ENCODE peak calls at places on chromosomes 6 and 20, in nine cellular contexts. K is GM23338, G is K562, H is neural progenitor cell, X is H9, C is fibroblast of lung, D is OCI-LY7, U is HepG2, E is endothelial cell of umbilical vein. P is an unnamed sample.
A peak's percentile ranks its signal among the peaks of the same experiment; 100 is the strongest.

GRCh38 chr20:45311589-45312211 is 3.6 kb upstream of the MATN4 start:
- DNase-seq in D (peak; percentile 25), H (peak; percentile 85), G (peak; percentile 81), C (peak; percentile 38), U (peak; percentile 33), E (peak; percentile 37), K (peak; percentile 95), X (peak; percentile 91), P (peak; percentile 56)

GRCh38 chr6:46191961-46192360 is 21.2 kb upstream of the ENPP5 start:
- DNase-seq in E (no peak), K (no peak), D (no peak), C (peak; percentile 68), G (no peak), H (no peak), U (no peak), X (no peak), P (no peak)

GRCh38 chr6:44190712-44191111 is 26.0 kb upstream of the MYMX start:
- DNase-seq in H (no peak), C (no peak), X (no peak), G (no peak), U (no peak), D (no peak), E (no peak), K (no peak), P (no peak)

GRCh38 chr6:85669735-85670194 is 27.1 kb upstream of the SYNCRIP start:
- DNase-seq in U (no peak), E (peak; percentile 28), G (no peak), D (peak; percentile 57), X (peak; percentile 54), K (peak; percentile 71), H (no peak), C (peak; percentile 31), P (no peak)

GRCh38 chr20:45288860-45289259 is 17.8 kb upstream of the RBPJL start:
- DNase-seq in E (no peak), D (no peak), X (no peak), G (no peak), H (no peak), U (no peak), C (no peak), K (no peak), P (no peak)

GRCh38 chr20:57629976-57630525 is 9.8 kb upstream of the ZBP1 start:
- DNase-seq in K (no peak), G (no peak), H (no peak), U (no peak), C (no peak), X (no peak), D (no peak), E (no peak), P (no peak)

GRCh38 chr6:166025149-166025898 is 142.3 kb downstream of the TBXT start:
- DNase-seq in E (no peak), H (no peak), X (no peak), K (no peak), C (peak; percentile 65), D (no peak), U (no peak), G (no peak), P (no peak)

GRCh38 chr20:19764207-19764606 is 6.1 kb downstream of the RIN2 start:
- DNase-seq in G (no peak), U (no peak), C (no peak), H (no peak), D (no peak), X (no peak), K (no peak), E (no peak), P (no peak)

GRCh38 chr6:157144861-157145260 is 178.5 kb downstream of the TMEM242 start:
- DNase-seq in C (no peak), K (no peak), X (no peak), G (no peak), D (no peak), E (peak; percentile 43), U (no peak), H (no peak), P (no peak)
- H3K4me1 ChIP-seq in C (peaks cover 41% of the 10 kb centered on the region), K (peaks cover 30% of the 10 kb centered on the region), X (peaks cover 4% of the 10 kb centered on the region), G (no peaks in the 10 kb centered on the region), D (no peaks in the 10 kb centered on the region), E (peaks cover 49% of the 10 kb centered on the region), U (no peaks in the 10 kb centered on the region), H (peaks cover 32% of the 10 kb centered on the region), P (no peaks in the 10 kb centered on the region)

DNA sequence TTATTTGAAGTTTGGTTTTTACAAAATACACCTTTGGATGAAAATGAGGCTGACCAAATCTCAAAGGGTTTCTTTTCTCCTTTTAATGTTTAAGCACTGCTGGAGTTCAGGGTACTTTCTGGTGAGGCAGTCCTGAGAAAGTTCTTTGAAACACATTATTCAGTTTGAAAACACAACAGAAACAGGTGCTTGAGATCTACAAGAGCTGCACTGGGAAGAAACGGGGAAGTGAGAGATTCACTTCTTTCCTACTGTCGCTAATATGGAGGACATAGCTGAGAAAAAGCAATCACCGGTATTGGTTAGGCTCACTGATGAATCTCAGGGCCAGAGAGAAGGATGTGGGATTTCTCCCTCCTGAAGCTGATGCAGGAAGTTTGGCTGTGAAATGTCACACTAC is 22.9 kb upstream of the TMEM170B start:
- DNase-seq in U (no peak), E (no peak), K (no peak), D (peak; percentile 68), C (no peak), X (no peak), G (no peak), H (no peak), P (no peak)
- H2AFZ ChIP-seq in U (no peak overlapping the region), E (no peak overlapping the region), K (peak overlapping the region; percentile 40), D (peak overlapping the region; percentile 65), C (no peak overlapping the region), X (no peak overlapping the region), G (no peak overlapping the region), H (peak overlapping the region; percentile 83), P (no peak overlapping the region)

GRCh38 chr6:3372912-3373554 is 83.8 kb downstream of the SLC22A23 start:
- DNase-seq in D (no peak), E (no peak), G (no peak), K (no peak), C (no peak), H (no peak), X (no peak), U (peak; percentile 92), P (no peak)

GRCh38 chr6:3370361-3371221 is 86.3 kb downstream of the SLC22A23 start:
- DNase-seq in H (no peak), D (no peak), E (no peak), X (no peak), U (peak; percentile 91), C (no peak), K (peak; percentile 28), G (no peak), P (no peak)

GRCh38 chr6:3373597-3374203 is 83.2 kb downstream of the SLC22A23 start:
- DNase-seq in U (no peak), C (no peak), H (no peak), E (no peak), X (no peak), K (no peak), G (no peak), D (no peak), P (no peak)

GRCh38 chr6:3371222-3371949 is 85.5 kb downstream of the SLC22A23 start:
- DNase-seq in C (no peak), X (no peak), H (no peak), G (no peak), K (no peak), D (no peak), E (no peak), U (no peak), P (no peak)

DNA sequence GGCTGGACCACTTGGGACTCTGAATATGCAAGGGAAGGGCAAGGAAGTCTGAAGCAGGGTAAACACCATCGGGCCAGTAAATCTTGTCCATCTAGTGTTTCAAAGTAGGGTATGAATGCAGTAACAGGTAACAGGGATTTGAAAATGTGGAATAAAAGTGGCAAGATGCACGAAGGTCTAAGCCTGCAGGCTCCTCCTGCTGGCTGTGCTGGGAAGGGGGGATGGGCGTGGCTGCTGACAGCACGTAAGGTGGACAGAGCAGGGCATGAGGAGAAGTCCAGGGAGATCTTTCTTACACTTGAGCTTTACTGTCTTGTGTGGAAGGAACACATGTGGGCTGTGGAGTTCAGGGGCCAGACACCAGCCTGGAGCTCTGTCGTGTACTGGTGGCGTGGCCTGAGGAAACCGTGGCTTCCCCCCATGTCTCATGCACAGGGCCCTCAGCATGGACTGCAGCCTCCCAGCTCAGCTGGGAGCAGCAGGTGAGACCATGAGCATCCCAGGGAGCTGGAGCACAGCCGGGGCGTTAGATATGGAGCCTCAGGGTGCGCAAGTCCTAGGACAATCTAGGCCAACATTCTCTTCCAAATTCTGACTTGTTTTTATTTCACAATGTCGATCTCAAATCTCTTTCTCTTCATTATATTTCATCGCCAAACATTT is 84.5 kb downstream of the SLC22A23 start:
- DNase-seq in U (no peak), D (no peak), E (no peak), K (peak; percentile 43), G (peak; percentile 64), X (no peak), C (no peak), H (peak; percentile 43), P (no peak)
- TF ChIP-seq CTCF in U (peak; percentile 56), D (peak; percentile 39), E (peak; percentile 1), K (peak; percentile 56), G (peak; percentile 73), X (peak; percentile 54), C (no peak), H (peak; percentile 52), P (no peak)

GRCh38 chr20:34029415-34029814 is 35.7 kb downstream of the RALY start:
- DNase-seq in X (no peak), H (no peak), K (no peak), G (no peak), C (no peak), E (no peak), U (no peak), D (no peak), P (no peak)

GRCh38 chr20:34022154-34022842 is 28.6 kb downstream of the RALY start:
- DNase-seq in H (peak; percentile 39), G (no peak), C (peak; percentile 45), D (peak; percentile 68), K (peak; percentile 74), E (peak; percentile 35), U (peak; percentile 72), X (no peak), P (no peak)

GRCh38 chr20:34022843-34023234 is 29.1 kb downstream of the RALY start:
- DNase-seq in C (no peak), G (no peak), U (no peak), E (no peak), D (no peak), H (no peak), X (no peak), K (no peak), P (no peak)

GRCh38 chr20:34024733-34025351 is 31.1 kb downstream of the RALY start:
- DNase-seq in U (peak; percentile 50), D (no peak), C (no peak), H (no peak), G (no peak), X (no peak), E (no peak), K (no peak), P (no peak)

DNA sequence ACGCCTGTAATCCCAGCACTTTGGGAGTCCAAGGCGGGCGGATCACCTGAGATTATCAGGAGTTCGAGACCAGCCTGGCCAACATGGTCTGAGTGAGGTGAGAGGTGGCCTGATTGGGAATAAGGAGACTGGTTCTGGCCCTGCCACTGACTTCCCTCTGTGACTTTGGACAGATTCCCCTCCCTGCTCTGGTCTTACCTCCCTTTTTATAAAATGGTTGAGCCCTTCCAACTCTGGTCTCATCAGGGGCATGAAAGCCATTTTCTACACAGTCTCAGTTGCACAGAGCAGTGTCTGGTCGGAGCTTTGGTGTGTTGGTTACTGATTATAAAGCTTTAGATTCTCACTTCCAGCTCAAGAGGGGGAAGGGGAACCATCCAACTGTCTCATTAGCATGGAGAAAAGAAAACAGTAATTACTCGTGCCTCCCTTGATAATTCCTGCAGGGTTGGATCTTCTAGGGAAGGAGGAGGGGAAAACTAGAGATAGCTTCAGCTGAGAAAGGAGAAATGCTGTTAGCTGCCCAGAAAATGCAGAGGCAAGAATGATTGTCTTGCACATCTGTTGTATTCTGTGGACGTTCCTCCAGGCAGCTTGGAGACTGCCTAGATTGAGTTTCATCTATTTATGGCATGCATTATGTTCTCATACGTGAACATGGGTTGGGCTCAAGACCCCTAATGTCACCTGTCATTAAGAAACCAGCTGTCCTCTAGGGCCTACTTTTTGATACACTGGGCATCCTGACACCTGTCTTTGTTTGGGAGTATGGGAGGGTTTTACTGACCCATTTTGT is 30.4 kb downstream of the RALY start:
- DNase-seq in U (no peak), D (no peak), C (no peak), X (no peak), K (no peak), H (no peak), E (no peak), G (no peak), P (no peak)
- H3K4me1 ChIP-seq in U (peaks cover 40% of the 10 kb centered on the region), D (peaks cover 48% of the 10 kb centered on the region), C (no peaks in the 10 kb centered on the region), X (peaks cover 10% of the 10 kb centered on the region), K (peaks cover 50% of the 10 kb centered on the region), H (peaks cover 26% of the 10 kb centered on the region), E (no peaks in the 10 kb centered on the region), G (peaks cover 14% of the 10 kb centered on the region), P (no peaks in the 10 kb centered on the region)

P was measured in PC-9.